ENCODE peak calls at places on chromosome 10, in eight cellular contexts. One of them, this sample, is unnamed.

GRCh38 chr10:132554053-132554990 is 16.7 kb downstream of the INPP5A start:
- DNase-seq in fibroblast of mammary gland: no peak
- DNase-seq in A549: no peak
- DNase-seq in GM12864: no peak
- DNase-seq in NB4: no peak
- DNase-seq in dorsolateral prefrontal cortex: no peak
- DNase-seq in fibroblast of the aortic adventitia: no peak
- DNase-seq in heart left ventricle: no peak
- DNase-seq in this sample: no peak

GRCh38 chr10:95759233-95759826 is 3.4 kb downstream of the ENTPD1 start:
- DNase-seq in GM12864: no peak
- DNase-seq in fibroblast of mammary gland: no peak
- DNase-seq in fibroblast of the aortic adventitia: no peak
- DNase-seq in dorsolateral prefrontal cortex: no peak
- DNase-seq in NB4: no peak
- DNase-seq in heart left ventricle: no peak
- DNase-seq in A549: no peak
- DNase-seq in this sample: no peak

GRCh38 chr10:31358688-31359330 is 39.8 kb downstream of the ZEB1 start:
- DNase-seq in NB4: no peak
- DNase-seq in fibroblast of mammary gland: peak
- DNase-seq in GM12864: no peak
- DNase-seq in A549: no peak
- DNase-seq in fibroblast of the aortic adventitia: peak
- DNase-seq in dorsolateral prefrontal cortex: no peak
- DNase-seq in heart left ventricle: no peak
- DNase-seq in this sample: no peak

GRCh38 chr10:75978213-75978612 is 546.8 kb downstream of the LRMDA start:
- DNase-seq in fibroblast of the aortic adventitia: no peak
- DNase-seq in A549: peak
- DNase-seq in NB4: no peak
- DNase-seq in GM12864: no peak
- DNase-seq in dorsolateral prefrontal cortex: no peak
- DNase-seq in heart left ventricle: no peak
- DNase-seq in fibroblast of mammary gland: no peak
- DNase-seq in this sample: no peak

GRCh38 chr10:79255007-79255507 is 92.2 kb upstream of the PPIF start:
- DNase-seq in heart left ventricle: no peak
- DNase-seq in GM12864: no peak
- DNase-seq in fibroblast of mammary gland: no peak
- DNase-seq in NB4: no peak
- DNase-seq in A549: no peak
- DNase-seq in dorsolateral prefrontal cortex: no peak
- DNase-seq in fibroblast of the aortic adventitia: no peak
- DNase-seq in this sample: no peak

GRCh38 chr10:23422003-23422411 is 16.9 kb upstream of the OTUD1 start:
- DNase-seq in heart left ventricle: no peak
- DNase-seq in GM12864: no peak
- DNase-seq in fibroblast of mammary gland: no peak
- DNase-seq in fibroblast of the aortic adventitia: peak
- DNase-seq in A549: no peak
- DNase-seq in NB4: no peak
- DNase-seq in dorsolateral prefrontal cortex: no peak
- DNase-seq in this sample: no peak

GRCh38 chr10:93357680-93358079 is 124.5 kb downstream of the MYOF start:
- DNase-seq in A549: peak
- DNase-seq in NB4: peak
- DNase-seq in fibroblast of mammary gland: peak
- DNase-seq in fibroblast of the aortic adventitia: peak
- DNase-seq in dorsolateral prefrontal cortex: no peak
- DNase-seq in GM12864: no peak
- DNase-seq in heart left ventricle: no peak
- DNase-seq in this sample: no peak

GRCh38 chr10:32190890-32191491 is 134.8 kb upstream of the KIF5B start:
- DNase-seq in A549: peak
- DNase-seq in NB4: peak
- DNase-seq in GM12864: peak
- DNase-seq in fibroblast of the aortic adventitia: peak
- DNase-seq in dorsolateral prefrontal cortex: no peak
- DNase-seq in heart left ventricle: no peak
- DNase-seq in fibroblast of mammary gland: peak
- DNase-seq in this sample: no peak

GRCh38 chr10:5944389-5945202 is 32.7 kb downstream of the IL15RA start:
- DNase-seq in fibroblast of mammary gland: peak
- DNase-seq in dorsolateral prefrontal cortex: peak
- DNase-seq in fibroblast of the aortic adventitia: peak
- DNase-seq in heart left ventricle: no peak
- DNase-seq in GM12864: no peak
- DNase-seq in A549: peak
- DNase-seq in NB4: no peak
- DNase-seq in this sample: peak

GRCh38 chr10:3782099-3782455 is 2.9 kb downstream of the KLF6 start:
- DNase-seq in A549: no peak
- DNase-seq in fibroblast of the aortic adventitia: peak
- DNase-seq in NB4: no peak
- DNase-seq in fibroblast of mammary gland: no peak
- DNase-seq in GM12864: no peak
- DNase-seq in heart left ventricle: no peak
- DNase-seq in dorsolateral prefrontal cortex: no peak
- DNase-seq in this sample: no peak

GRCh38 chr10:28179490-28180099 is 123.3 kb downstream of the MPP7 start:
- DNase-seq in dorsolateral prefrontal cortex: no peak
- DNase-seq in A549: peak
- DNase-seq in fibroblast of mammary gland: peak
- DNase-seq in NB4: peak
- DNase-seq in GM12864: no peak
- DNase-seq in fibroblast of the aortic adventitia: peak
- DNase-seq in heart left ventricle: no peak
- DNase-seq in this sample: peak

GRCh38 chr10:37856881-37857286 is 526 bp downstream of the ZNF248 start:
- DNase-seq in fibroblast of mammary gland: peak
- DNase-seq in GM12864: no peak
- DNase-seq in NB4: no peak
- DNase-seq in dorsolateral prefrontal cortex: no peak
- DNase-seq in heart left ventricle: no peak
- DNase-seq in A549: peak
- DNase-seq in fibroblast of the aortic adventitia: peak
- DNase-seq in this sample: no peak

GRCh38 chr10:5479481-5480161 is 19.7 kb downstream of the CALML5 start:
- DNase-seq in heart left ventricle: no peak
- DNase-seq in fibroblast of mammary gland: no peak
- DNase-seq in A549: no peak
- DNase-seq in fibroblast of the aortic adventitia: no peak
- DNase-seq in dorsolateral prefrontal cortex: no peak
- DNase-seq in GM12864: no peak
- DNase-seq in NB4: no peak
- DNase-seq in this sample: no peak

GRCh38 chr10:81820418-81820817 is 54.6 kb upstream of the NRG3 start:
- DNase-seq in fibroblast of the aortic adventitia: no peak
- DNase-seq in NB4: peak
- DNase-seq in fibroblast of mammary gland: no peak
- DNase-seq in GM12864: no peak
- DNase-seq in dorsolateral prefrontal cortex: no peak
- DNase-seq in heart left ventricle: no peak
- DNase-seq in A549: peak
- DNase-seq in this sample: no peak

GRCh38 chr10:77582710-77583115 is 54.9 kb downstream of the KCNMA1 start:
- DNase-seq in GM12864: no peak
- DNase-seq in fibroblast of mammary gland: peak
- DNase-seq in heart left ventricle: no peak
- DNase-seq in dorsolateral prefrontal cortex: no peak
- DNase-seq in A549: peak
- DNase-seq in fibroblast of the aortic adventitia: peak
- DNase-seq in NB4: peak
- DNase-seq in this sample: peak

GRCh38 chr10:110399163-110400094 is 94.7 kb upstream of the SMNDC1 start:
- DNase-seq in GM12864: no peak
- DNase-seq in fibroblast of mammary gland: peak
- DNase-seq in NB4: no peak
- DNase-seq in A549: peak
- DNase-seq in heart left ventricle: no peak
- DNase-seq in fibroblast of the aortic adventitia: peak
- DNase-seq in dorsolateral prefrontal cortex: no peak
- DNase-seq in this sample: peak

GRCh38 chr10:26441491-26442214 is 3.5 kb downstream of the APBB1IP start:
- DNase-seq in dorsolateral prefrontal cortex: no peak
- DNase-seq in fibroblast of mammary gland: peak
- DNase-seq in A549: no peak
- DNase-seq in fibroblast of the aortic adventitia: peak
- DNase-seq in GM12864: no peak
- DNase-seq in heart left ventricle: no peak
- DNase-seq in NB4: no peak
- DNase-seq in this sample: no peak

GRCh38 chr10:69883680-69884375 is 82.1 kb downstream of the COL13A1 start:
- DNase-seq in fibroblast of mammary gland: peak
- DNase-seq in dorsolateral prefrontal cortex: no peak
- DNase-seq in GM12864: no peak
- DNase-seq in NB4: no peak
- DNase-seq in A549: no peak
- DNase-seq in fibroblast of the aortic adventitia: no peak
- DNase-seq in heart left ventricle: peak
- DNase-seq in this sample: no peak

GRCh38 chr10:86399514-86399878 is 32.9 kb upstream of the GRID1 start:
- DNase-seq in fibroblast of the aortic adventitia: no peak
- DNase-seq in dorsolateral prefrontal cortex: no peak
- DNase-seq in GM12864: no peak
- DNase-seq in A549: no peak
- DNase-seq in NB4: no peak
- DNase-seq in fibroblast of mammary gland: no peak
- DNase-seq in heart left ventricle: no peak
- DNase-seq in this sample: no peak

GRCh38 chr10:86401588-86402282 is 35.1 kb upstream of the GRID1 start:
- DNase-seq in fibroblast of the aortic adventitia: peak
- DNase-seq in fibroblast of mammary gland: no peak
- DNase-seq in A549: peak
- DNase-seq in GM12864: no peak
- DNase-seq in heart left ventricle: no peak
- DNase-seq in dorsolateral prefrontal cortex: no peak
- DNase-seq in NB4: peak
- DNase-seq in this sample: no peak

GRCh38 chr10:86402283-86402931 is 35.8 kb upstream of the GRID1 start:
- DNase-seq in GM12864: no peak
- DNase-seq in heart left ventricle: no peak
- DNase-seq in NB4: no peak
- DNase-seq in A549: no peak
- DNase-seq in dorsolateral prefrontal cortex: peak
- DNase-seq in fibroblast of mammary gland: no peak
- DNase-seq in fibroblast of the aortic adventitia: peak
- DNase-seq in this sample: no peak

GRCh38 chr10:86400705-86401587 is 34.4 kb upstream of the GRID1 start:
- DNase-seq in heart left ventricle: peak
- DNase-seq in fibroblast of the aortic adventitia: peak
- DNase-seq in NB4: peak
- DNase-seq in fibroblast of mammary gland: no peak
- DNase-seq in dorsolateral prefrontal cortex: peak
- DNase-seq in A549: peak
- DNase-seq in GM12864: no peak
- DNase-seq in this sample: no peak

DNA sequence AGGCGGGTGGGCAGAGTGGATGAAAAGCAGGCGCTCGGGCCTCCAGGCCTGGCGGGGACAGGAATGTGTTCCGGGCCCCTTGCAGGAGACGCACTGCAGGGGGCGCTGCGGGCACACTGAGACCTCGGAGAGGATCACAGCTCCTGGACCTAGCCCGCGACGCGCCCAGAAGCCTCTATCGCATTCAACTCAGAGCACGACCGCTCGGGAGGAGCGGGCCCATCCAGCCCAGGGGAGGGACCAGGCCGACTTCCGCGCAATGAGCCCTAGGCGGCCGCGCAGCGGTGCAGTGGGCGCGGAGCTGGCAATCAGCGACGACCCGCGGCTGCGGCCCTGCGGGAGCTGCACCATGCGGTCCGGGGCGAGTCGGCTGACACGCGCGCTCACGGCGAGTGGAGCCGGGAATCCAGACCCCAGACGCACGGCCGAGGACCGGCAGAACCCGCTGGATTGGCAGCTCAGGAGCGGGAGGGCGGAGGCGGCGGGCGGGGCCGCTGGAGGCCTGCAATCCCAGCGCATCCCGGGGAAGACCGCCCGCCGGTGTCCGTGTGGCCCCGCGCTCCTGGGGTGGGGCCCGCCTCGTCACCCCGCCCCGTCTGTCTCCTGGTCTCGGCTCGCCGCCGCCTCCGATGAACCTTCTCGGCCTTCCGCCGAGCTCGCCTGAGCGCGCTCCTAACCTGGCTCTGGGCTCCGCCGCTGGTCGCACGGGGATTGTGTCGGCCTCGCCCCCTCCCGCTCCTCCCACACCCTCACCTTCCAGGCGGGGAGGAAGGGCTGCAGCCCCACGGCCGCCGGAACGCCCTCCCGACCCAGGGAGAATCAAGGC is 33.5 kb upstream of the GRID1 start:
- DNase-seq in A549: peak
- DNase-seq in dorsolateral prefrontal cortex: peak
- DNase-seq in GM12864: peak
- DNase-seq in fibroblast of mammary gland: peak
- DNase-seq in fibroblast of the aortic adventitia: peak
- DNase-seq in heart left ventricle: peak
- DNase-seq in NB4: peak
- DNase-seq in this sample: peak
- H3K4me3 ChIP-seq in A549: peak
- H3K4me3 ChIP-seq in dorsolateral prefrontal cortex: peak
- H3K4me3 ChIP-seq in GM12864: peak
- H3K4me3 ChIP-seq in fibroblast of mammary gland: peak
- H3K4me3 ChIP-seq in fibroblast of the aortic adventitia: peak
- H3K4me3 ChIP-seq in heart left ventricle: peak
- H3K4me3 ChIP-seq in NB4: peak
- H3K4me3 ChIP-seq in this sample: peak

GRCh38 chr10:97539523-97540200 is 32.9 kb upstream of the ANKRD2 start:
- DNase-seq in GM12864: no peak
- DNase-seq in fibroblast of the aortic adventitia: peak
- DNase-seq in dorsolateral prefrontal cortex: no peak
- DNase-seq in fibroblast of mammary gland: peak
- DNase-seq in NB4: peak
- DNase-seq in heart left ventricle: no peak
- DNase-seq in A549: no peak
- DNase-seq in this sample: no peak
- TF ChIP-seq CTCF in GM12864: no peak
- TF ChIP-seq CTCF in fibroblast of the aortic adventitia: peak
- TF ChIP-seq CTCF in dorsolateral prefrontal cortex: no peak
- TF ChIP-seq CTCF in fibroblast of mammary gland: peak
- TF ChIP-seq CTCF in NB4: no peak
- TF ChIP-seq CTCF in heart left ventricle: no peak
- TF ChIP-seq CTCF in A549: no peak
- TF ChIP-seq CTCF in this sample: peak

GRCh38 chr10:72342911-72343310 is 11.8 kb downstream of the DNAJB12 start:
- DNase-seq in A549: no peak
- DNase-seq in fibroblast of the aortic adventitia: no peak
- DNase-seq in heart left ventricle: no peak
- DNase-seq in NB4: no peak
- DNase-seq in fibroblast of mammary gland: no peak
- DNase-seq in dorsolateral prefrontal cortex: no peak
- DNase-seq in GM12864: no peak
- DNase-seq in this sample: no peak
- H3K4me3 ChIP-seq in A549: no peak
- H3K4me3 ChIP-seq in fibroblast of the aortic adventitia: no peak
- H3K4me3 ChIP-seq in heart left ventricle: no peak
- H3K4me3 ChIP-seq in NB4: no peak
- H3K4me3 ChIP-seq in fibroblast of mammary gland: no peak
- H3K4me3 ChIP-seq in dorsolateral prefrontal cortex: no peak
- H3K4me3 ChIP-seq in GM12864: no peak
- H3K4me3 ChIP-seq in this sample: no peak

GRCh38 chr10:22325948-22326702 is 5.2 kb downstream of the BMI1 start:
- DNase-seq in dorsolateral prefrontal cortex: no peak
- DNase-seq in heart left ventricle: no peak
- DNase-seq in fibroblast of mammary gland: peak
- DNase-seq in fibroblast of the aortic adventitia: no peak
- DNase-seq in GM12864: no peak
- DNase-seq in A549: no peak
- DNase-seq in NB4: no peak
- DNase-seq in this sample: no peak
- TF ChIP-seq CTCF in dorsolateral prefrontal cortex: no peak
- TF ChIP-seq CTCF in heart left ventricle: no peak
- TF ChIP-seq CTCF in fibroblast of mammary gland: no peak
- TF ChIP-seq CTCF in fibroblast of the aortic adventitia: peak
- TF ChIP-seq CTCF in GM12864: no peak
- TF ChIP-seq CTCF in A549: no peak
- TF ChIP-seq CTCF in NB4: no peak
- TF ChIP-seq CTCF in this sample: no peak